ENCODE peak calls at places on chromosomes 5 and 9, in seven cellular contexts. One of them, this sample, is unnamed.

GRCh38 chr5:133977161-133977787 is 8.8 kb upstream of the C5orf15 start:
- DNase-seq in upper lobe of left lung: no peak
- DNase-seq in endothelial cell: no peak
- DNase-seq in lung: no peak
- DNase-seq in NB4: no peak
- DNase-seq in choroid plexus epithelial cell: no peak
- DNase-seq in CD8-positive, alpha-beta T cell: no peak
- DNase-seq in this sample: no peak

GRCh38 chr5:150263801-150264621 is 25.6 kb downstream of the CAMK2A start:
- DNase-seq in upper lobe of left lung: peak
- DNase-seq in endothelial cell: no peak
- DNase-seq in lung: no peak
- DNase-seq in NB4: peak
- DNase-seq in choroid plexus epithelial cell: peak
- DNase-seq in CD8-positive, alpha-beta T cell: no peak
- DNase-seq in this sample: no peak

GRCh38 chr5:138544171-138545134 is 1.4 kb upstream of the ETF1 start:
- DNase-seq in upper lobe of left lung: no peak
- DNase-seq in endothelial cell: no peak
- DNase-seq in lung: no peak
- DNase-seq in NB4: peak
- DNase-seq in choroid plexus epithelial cell: peak
- DNase-seq in CD8-positive, alpha-beta T cell: peak
- DNase-seq in this sample: no peak

GRCh38 chr5:372911-373709 is 51.6 kb downstream of the AHRR start:
- DNase-seq in upper lobe of left lung: peak
- DNase-seq in endothelial cell: no peak
- DNase-seq in lung: peak
- DNase-seq in NB4: peak
- DNase-seq in choroid plexus epithelial cell: no peak
- DNase-seq in CD8-positive, alpha-beta T cell: no peak
- DNase-seq in this sample: no peak

GRCh38 chr5:20617876-20618275 is 629.9 kb upstream of the CDH18 start:
- DNase-seq in upper lobe of left lung: no peak
- DNase-seq in endothelial cell: no peak
- DNase-seq in lung: no peak
- DNase-seq in NB4: no peak
- DNase-seq in choroid plexus epithelial cell: no peak
- DNase-seq in CD8-positive, alpha-beta T cell: no peak
- DNase-seq in this sample: no peak

GRCh38 chr5:66805514-66806430 is 209.6 kb downstream of the MAST4 start:
- DNase-seq in upper lobe of left lung: no peak
- DNase-seq in endothelial cell: no peak
- DNase-seq in lung: no peak
- DNase-seq in NB4: no peak
- DNase-seq in choroid plexus epithelial cell: no peak
- DNase-seq in CD8-positive, alpha-beta T cell: no peak
- DNase-seq in this sample: no peak

GRCh38 chr9:123426406-123426805 is 70.4 kb downstream of the CRB2 start:
- DNase-seq in upper lobe of left lung: no peak
- DNase-seq in endothelial cell: no peak
- DNase-seq in lung: no peak
- DNase-seq in NB4: peak
- DNase-seq in choroid plexus epithelial cell: no peak
- DNase-seq in CD8-positive, alpha-beta T cell: no peak
- DNase-seq in this sample: no peak

GRCh38 chr5:400282-401215 is 42.4 kb upstream of the EXOC3 start:
- DNase-seq in upper lobe of left lung: peak
- DNase-seq in endothelial cell: no peak
- DNase-seq in lung: no peak
- DNase-seq in NB4: peak
- DNase-seq in choroid plexus epithelial cell: no peak
- DNase-seq in CD8-positive, alpha-beta T cell: no peak
- DNase-seq in this sample: no peak

GRCh38 chr5:114332925-114333324 is 28.9 kb upstream of the KCNN2 start:
- DNase-seq in upper lobe of left lung: no peak
- DNase-seq in endothelial cell: no peak
- DNase-seq in lung: no peak
- DNase-seq in NB4: no peak
- DNase-seq in choroid plexus epithelial cell: no peak
- DNase-seq in CD8-positive, alpha-beta T cell: no peak
- DNase-seq in this sample: no peak

GRCh38 chr5:133952729-133953567 is 15.5 kb downstream of the C5orf15 start:
- DNase-seq in upper lobe of left lung: no peak
- DNase-seq in endothelial cell: no peak
- DNase-seq in lung: peak
- DNase-seq in NB4: peak
- DNase-seq in choroid plexus epithelial cell: peak
- DNase-seq in CD8-positive, alpha-beta T cell: no peak
- DNase-seq in this sample: no peak

GRCh38 chr9:84785766-84786547 is 116.4 kb downstream of the NTRK2 start:
- DNase-seq in upper lobe of left lung: no peak
- DNase-seq in endothelial cell: no peak
- DNase-seq in lung: no peak
- DNase-seq in NB4: no peak
- DNase-seq in choroid plexus epithelial cell: no peak
- DNase-seq in CD8-positive, alpha-beta T cell: no peak
- DNase-seq in this sample: no peak

GRCh38 chr5:177604116-177604521 is 4.2 kb downstream of the B4GALT7 start:
- DNase-seq in upper lobe of left lung: peak
- DNase-seq in endothelial cell: no peak
- DNase-seq in lung: no peak
- DNase-seq in NB4: no peak
- DNase-seq in choroid plexus epithelial cell: no peak
- DNase-seq in CD8-positive, alpha-beta T cell: no peak
- DNase-seq in this sample: no peak

GRCh38 chr5:72071906-72072305 is 35.4 kb upstream of the MAP1B start:
- DNase-seq in upper lobe of left lung: no peak
- DNase-seq in endothelial cell: no peak
- DNase-seq in lung: no peak
- DNase-seq in NB4: no peak
- DNase-seq in choroid plexus epithelial cell: no peak
- DNase-seq in CD8-positive, alpha-beta T cell: no peak
- DNase-seq in this sample: no peak

GRCh38 chr5:143139585-143139984 is 263.9 kb downstream of the NR3C1 start:
- DNase-seq in upper lobe of left lung: no peak
- DNase-seq in endothelial cell: no peak
- DNase-seq in lung: no peak
- DNase-seq in NB4: no peak
- DNase-seq in choroid plexus epithelial cell: no peak
- DNase-seq in CD8-positive, alpha-beta T cell: no peak
- DNase-seq in this sample: no peak

GRCh38 chr5:131587541-131587940 is 47.5 kb downstream of the RAPGEF6 start:
- DNase-seq in upper lobe of left lung: no peak
- DNase-seq in endothelial cell: no peak
- DNase-seq in lung: no peak
- DNase-seq in NB4: no peak
- DNase-seq in choroid plexus epithelial cell: no peak
- DNase-seq in CD8-positive, alpha-beta T cell: no peak
- DNase-seq in this sample: no peak

GRCh38 chr5:143110591-143110990 is 292.9 kb downstream of the NR3C1 start:
- DNase-seq in upper lobe of left lung: no peak
- DNase-seq in endothelial cell: no peak
- DNase-seq in lung: no peak
- DNase-seq in NB4: no peak
- DNase-seq in choroid plexus epithelial cell: peak
- DNase-seq in CD8-positive, alpha-beta T cell: no peak
- DNase-seq in this sample: no peak

GRCh38 chr9:75084081-75084672 is 3.8 kb downstream of the NMRK1 start:
- DNase-seq in upper lobe of left lung: peak
- DNase-seq in endothelial cell: no peak
- DNase-seq in lung: no peak
- DNase-seq in NB4: no peak
- DNase-seq in choroid plexus epithelial cell: no peak
- DNase-seq in CD8-positive, alpha-beta T cell: no peak
- DNase-seq in this sample: no peak

GRCh38 chr5:154783774-154784460 is 28.7 kb downstream of the LARP1 start:
- DNase-seq in upper lobe of left lung: no peak
- DNase-seq in endothelial cell: no peak
- DNase-seq in lung: no peak
- DNase-seq in NB4: peak
- DNase-seq in choroid plexus epithelial cell: peak
- DNase-seq in CD8-positive, alpha-beta T cell: no peak
- DNase-seq in this sample: no peak

GRCh38 chr9:135474915-135475314 is 4.7 kb upstream of the PPP1R26 start:
- DNase-seq in upper lobe of left lung: peak
- DNase-seq in endothelial cell: peak
- DNase-seq in lung: no peak
- DNase-seq in NB4: peak
- DNase-seq in choroid plexus epithelial cell: no peak
- DNase-seq in CD8-positive, alpha-beta T cell: no peak
- DNase-seq in this sample: peak

GRCh38 chr9:98790601-98791146 is 5.7 kb downstream of the ANKS6 start:
- DNase-seq in upper lobe of left lung: no peak
- DNase-seq in endothelial cell: no peak
- DNase-seq in lung: no peak
- DNase-seq in NB4: no peak
- DNase-seq in choroid plexus epithelial cell: no peak
- DNase-seq in CD8-positive, alpha-beta T cell: no peak
- DNase-seq in this sample: no peak

GRCh38 chr5:102856374-102856748 is 101.3 kb downstream of the PAM start:
- DNase-seq in upper lobe of left lung: no peak
- DNase-seq in endothelial cell: no peak
- DNase-seq in lung: no peak
- DNase-seq in NB4: no peak
- DNase-seq in choroid plexus epithelial cell: peak
- DNase-seq in CD8-positive, alpha-beta T cell: no peak
- DNase-seq in this sample: no peak

DNA sequence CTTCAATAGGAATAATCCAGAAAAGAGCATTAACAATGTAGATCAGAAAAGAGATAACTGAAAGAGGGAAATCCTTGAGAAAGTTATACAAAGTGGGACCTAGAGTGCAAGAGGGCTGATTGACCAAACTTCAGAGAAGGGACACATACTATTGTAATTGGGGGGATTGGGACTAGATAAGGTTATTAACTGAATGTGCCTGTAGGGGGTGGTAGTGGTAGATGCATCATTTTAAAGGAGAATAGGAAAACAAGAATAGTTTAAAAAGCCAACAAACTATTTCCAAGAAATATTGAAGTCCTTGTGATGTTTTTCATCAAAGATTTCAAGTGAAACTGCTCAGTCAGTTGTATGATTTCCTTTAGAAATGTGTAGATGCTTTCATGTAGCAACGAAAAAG is 468.5 kb downstream of the TAF11L14 start:
- DNase-seq in upper lobe of left lung: no peak
- DNase-seq in endothelial cell: no peak
- DNase-seq in lung: no peak
- DNase-seq in NB4: peak
- DNase-seq in choroid plexus epithelial cell: no peak
- DNase-seq in CD8-positive, alpha-beta T cell: no peak
- DNase-seq in this sample: no peak
- TF ChIP-seq CTCF in upper lobe of left lung: no peak
- TF ChIP-seq CTCF in endothelial cell: peak
- TF ChIP-seq CTCF in lung: no peak
- TF ChIP-seq CTCF in NB4: no peak
- TF ChIP-seq CTCF in choroid plexus epithelial cell: no peak
- TF ChIP-seq CTCF in CD8-positive, alpha-beta T cell: no peak
- TF ChIP-seq CTCF in this sample: no peak

DNA sequence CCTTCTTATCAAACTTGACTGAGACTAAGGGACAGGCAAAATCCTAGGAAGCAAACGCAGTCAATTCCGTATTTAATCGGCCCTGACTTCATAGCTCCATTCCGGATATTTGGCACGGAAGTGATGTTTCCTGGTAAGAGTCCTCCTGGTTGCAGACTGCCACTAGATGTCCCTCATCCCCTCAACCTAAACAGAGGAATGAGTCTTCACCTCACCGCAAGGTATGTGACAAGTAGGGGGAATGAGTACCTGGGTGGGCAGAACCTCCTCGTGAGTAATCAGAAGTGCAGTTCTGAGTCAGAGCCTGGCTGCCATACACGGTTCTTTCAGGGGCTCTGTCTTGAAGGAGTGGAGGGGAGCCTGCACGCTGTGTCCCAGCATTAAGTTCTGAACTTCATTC is 173.6 kb downstream of the MUSK start:
- DNase-seq in upper lobe of left lung: no peak
- DNase-seq in endothelial cell: no peak
- DNase-seq in lung: no peak
- DNase-seq in NB4: no peak
- DNase-seq in choroid plexus epithelial cell: no peak
- DNase-seq in CD8-positive, alpha-beta T cell: no peak
- DNase-seq in this sample: no peak
- TF ChIP-seq CTCF in upper lobe of left lung: no peak
- TF ChIP-seq CTCF in endothelial cell: no peak
- TF ChIP-seq CTCF in lung: no peak
- TF ChIP-seq CTCF in NB4: no peak
- TF ChIP-seq CTCF in choroid plexus epithelial cell: peak
- TF ChIP-seq CTCF in CD8-positive, alpha-beta T cell: no peak
- TF ChIP-seq CTCF in this sample: no peak

GRCh38 chr5:159441441-159441840 is 111.2 kb upstream of the IL12B start:
- DNase-seq in upper lobe of left lung: no peak
- DNase-seq in endothelial cell: peak
- DNase-seq in lung: no peak
- DNase-seq in NB4: peak
- DNase-seq in choroid plexus epithelial cell: no peak
- DNase-seq in CD8-positive, alpha-beta T cell: no peak
- DNase-seq in this sample: peak
- TF ChIP-seq CTCF in upper lobe of left lung: no peak
- TF ChIP-seq CTCF in endothelial cell: peak
- TF ChIP-seq CTCF in lung: no peak
- TF ChIP-seq CTCF in NB4: peak
- TF ChIP-seq CTCF in choroid plexus epithelial cell: peak
- TF ChIP-seq CTCF in CD8-positive, alpha-beta T cell: no peak
- TF ChIP-seq CTCF in this sample: peak

GRCh38 chr5:91418158-91418557 is 35.0 kb upstream of the ARRDC3 start:
- DNase-seq in upper lobe of left lung: no peak
- DNase-seq in endothelial cell: no peak
- DNase-seq in lung: no peak
- DNase-seq in NB4: no peak
- DNase-seq in choroid plexus epithelial cell: no peak
- DNase-seq in CD8-positive, alpha-beta T cell: no peak
- DNase-seq in this sample: no peak

GRCh38 chr5:91420879-91421278 is 37.8 kb upstream of the ARRDC3 start:
- DNase-seq in upper lobe of left lung: no peak
- DNase-seq in endothelial cell: no peak
- DNase-seq in lung: no peak
- DNase-seq in NB4: peak
- DNase-seq in choroid plexus epithelial cell: peak
- DNase-seq in CD8-positive, alpha-beta T cell: no peak
- DNase-seq in this sample: no peak

GRCh38 chr5:91419136-91419535 is 36.0 kb upstream of the ARRDC3 start:
- DNase-seq in upper lobe of left lung: no peak
- DNase-seq in endothelial cell: no peak
- DNase-seq in lung: no peak
- DNase-seq in NB4: no peak
- DNase-seq in choroid plexus epithelial cell: no peak
- DNase-seq in CD8-positive, alpha-beta T cell: no peak
- DNase-seq in this sample: no peak

GRCh38 chr5:91417219-91417618 is 34.1 kb upstream of the ARRDC3 start:
- DNase-seq in upper lobe of left lung: no peak
- DNase-seq in endothelial cell: no peak
- DNase-seq in lung: no peak
- DNase-seq in NB4: peak
- DNase-seq in choroid plexus epithelial cell: peak
- DNase-seq in CD8-positive, alpha-beta T cell: no peak
- DNase-seq in this sample: no peak

GRCh38 chr5:91419571-91420537 is 36.7 kb upstream of the ARRDC3 start:
- DNase-seq in upper lobe of left lung: no peak
- DNase-seq in endothelial cell: peak
- DNase-seq in lung: peak
- DNase-seq in NB4: peak
- DNase-seq in choroid plexus epithelial cell: peak
- DNase-seq in CD8-positive, alpha-beta T cell: peak
- DNase-seq in this sample: peak
- TF ChIP-seq CTCF in upper lobe of left lung: peak
- TF ChIP-seq CTCF in endothelial cell: peak
- TF ChIP-seq CTCF in lung: peak
- TF ChIP-seq CTCF in NB4: peak
- TF ChIP-seq CTCF in choroid plexus epithelial cell: peak
- TF ChIP-seq CTCF in CD8-positive, alpha-beta T cell: peak
- TF ChIP-seq CTCF in this sample: peak

GRCh38 chr9:125700791-125701190 is 6.2 kb downstream of the MAPKAP1 start:
- DNase-seq in upper lobe of left lung: no peak
- DNase-seq in endothelial cell: no peak
- DNase-seq in lung: no peak
- DNase-seq in NB4: no peak
- DNase-seq in choroid plexus epithelial cell: no peak
- DNase-seq in CD8-positive, alpha-beta T cell: no peak
- DNase-seq in this sample: no peak
- TF ChIP-seq CTCF in upper lobe of left lung: no peak
- TF ChIP-seq CTCF in endothelial cell: no peak
- TF ChIP-seq CTCF in lung: no peak
- TF ChIP-seq CTCF in NB4: no peak
- TF ChIP-seq CTCF in choroid plexus epithelial cell: no peak
- TF ChIP-seq CTCF in CD8-positive, alpha-beta T cell: no peak
- TF ChIP-seq CTCF in this sample: no peak